ENCODE peak calls at places on chromosomes 2 and 18, in six cellular contexts. M, P, O, R, C and Q are unnamed samples.

GRCh38 chr2:182941121-182941713 is 74.8 kb upstream of the FRZB start:
- DNase-seq in M (no peak), P (no peak), O (peak), R (no peak), C (no peak), Q (no peak)

GRCh38 chr2:175865716-175866115 is 136.4 kb downstream of the LNPK start:
- DNase-seq in M (no peak), P (no peak), O (no peak), R (no peak), C (no peak), Q (no peak)

GRCh38 chr2:239938651-239939486 is 86.3 kb downstream of the NDUFA10 start:
- DNase-seq in M (no peak), P (no peak), O (no peak), R (no peak), C (no peak), Q (no peak)

GRCh38 chr2:216392018-216392562 is 19.8 kb upstream of the MARCHF4 start:
- DNase-seq in M (no peak), P (no peak), O (no peak), R (no peak), C (no peak), Q (no peak)

GRCh38 chr2:190466819-190467444 is 58.8 kb downstream of the MFSD6 start:
- DNase-seq in M (no peak), P (no peak), O (no peak), R (no peak), C (no peak), Q (peak)

GRCh38 chr2:231277962-231278361 is 79.5 kb downstream of the ARMC9 start:
- DNase-seq in M (no peak), P (no peak), O (no peak), R (no peak), C (no peak), Q (no peak)

GRCh38 chr2:101150306-101151140 is 659 bp downstream of the TBC1D8 start:
- DNase-seq in M (peak), P (peak), O (peak), R (no peak), C (peak), Q (no peak)

GRCh38 chr2:159200498-159200897 is 86.0 kb downstream of the WDSUB1 start:
- DNase-seq in M (no peak), P (no peak), O (peak), R (no peak), C (peak), Q (no peak)

GRCh38 chr2:240247868-240248820 is 107.7 kb upstream of the OTOS start:
- DNase-seq in M (no peak), P (no peak), O (no peak), R (peak), C (no peak), Q (no peak)

GRCh38 chr2:97730245-97730644 is 16.9 kb downstream of the ZAP70 start:
- DNase-seq in M (no peak), P (no peak), O (peak), R (no peak), C (peak), Q (peak)

GRCh38 chr18:34600118-34600517 is 110.0 kb upstream of the DTNA start:
- DNase-seq in M (no peak), P (no peak), O (no peak), R (no peak), C (peak), Q (peak)

GRCh38 chr2:15647622-15648590 is 56.2 kb downstream of the DDX1 start:
- DNase-seq in M (no peak), P (no peak), O (no peak), R (peak), C (no peak), Q (no peak)

GRCh38 chr18:62781893-62782292 is 66.6 kb downstream of the PHLPP1 start:
- DNase-seq in M (no peak), P (no peak), O (peak), R (no peak), C (peak), Q (peak)

GRCh38 chr2:63861220-63861822 is 19.6 kb downstream of the UGP2 start:
- DNase-seq in M (no peak), P (peak), O (peak), R (no peak), C (peak), Q (no peak)

GRCh38 chr2:30472326-30472725 is 25.3 kb downstream of the LCLAT1 start:
- DNase-seq in M (no peak), P (no peak), O (peak), R (no peak), C (no peak), Q (no peak)

GRCh38 chr18:12768622-12769021 is 65.8 kb downstream of the PSMG2 start:
- DNase-seq in M (no peak), P (no peak), O (no peak), R (no peak), C (peak), Q (peak)

GRCh38 chr2:120598416-120598815 is 137.3 kb upstream of the GLI2 start:
- DNase-seq in M (no peak), P (no peak), O (no peak), R (no peak), C (no peak), Q (no peak)

GRCh38 chr2:23617167-23617787 is 232.3 kb downstream of the KLHL29 start:
- DNase-seq in M (no peak), P (no peak), O (no peak), R (peak), C (peak), Q (no peak)

GRCh38 chr2:149725234-149725633 is 137.7 kb upstream of the MMADHC start:
- DNase-seq in M (no peak), P (no peak), O (no peak), R (no peak), C (no peak), Q (no peak)

GRCh38 chr2:69779258-69779989 is 37.5 kb downstream of the ANXA4 start:
- DNase-seq in M (no peak), P (no peak), O (no peak), R (no peak), C (peak), Q (peak)

GRCh38 chr2:200795044-200795443 is 16.7 kb upstream of the BZW1 start:
- DNase-seq in M (no peak), P (no peak), O (no peak), R (no peak), C (peak), Q (no peak)

GRCh38 chr2:7368211-7368610 is 451.0 kb downstream of the RNF144A start:
- DNase-seq in M (no peak), P (no peak), O (no peak), R (no peak), C (no peak), Q (no peak)

GRCh38 chr2:176330612-176331011 is 61.4 kb downstream of the MTX2 start:
- DNase-seq in M (no peak), P (no peak), O (no peak), R (no peak), C (no peak), Q (no peak)